ENCODE peak calls at places on chromosomes 3 and 15, in six cellular contexts. M is heart left ventricle, I is transverse colon, Z is right lobe of liver, Q is testis, O is A549. C is an unnamed sample. For H3K4me1, the result is how much of the 10 kb centered on the place peaks cover.

GRCh38 chr3:167406876-167407492 is 26.9 kb upstream of the ZBBX start:
- DNase-seq in M (no peak), I (peak), Z (no peak), Q (peak), O (peak), C (no peak)

GRCh38 chr3:14358426-14359211 is 43.8 kb upstream of the SLC6A6 start:
- DNase-seq in M (peak), I (peak), Z (no peak), Q (peak), O (no peak), C (no peak)

GRCh38 chr3:112083239-112083638 is 3.0 kb upstream of the C3orf52 start:
- DNase-seq in M (no peak), I (no peak), Z (no peak), Q (no peak), O (no peak), C (no peak)

GRCh38 chr15:25863968-25864580 is 947 bp upstream of the ATP10A start:
- DNase-seq in M (no peak), I (no peak), Z (no peak), Q (no peak), O (no peak), C (no peak)

GRCh38 chr3:189897406-189897805 is 223.3 kb downstream of the P3H2 start:
- DNase-seq in M (no peak), I (no peak), Z (no peak), Q (no peak), O (peak), C (no peak)

GRCh38 chr3:39447637-39448483 is 19.6 kb upstream of the MOBP start:
- DNase-seq in M (no peak), I (peak), Z (no peak), Q (peak), O (peak), C (peak)

GRCh38 chr3:187628169-187628568 is 42.0 kb downstream of the SST start:
- DNase-seq in M (no peak), I (no peak), Z (no peak), Q (no peak), O (no peak), C (no peak)

GRCh38 chr3:126439346-126439967 is 36.2 kb downstream of the ZXDC start:
- DNase-seq in M (no peak), I (no peak), Z (no peak), Q (no peak), O (no peak), C (no peak)

GRCh38 chr15:51878446-51879386 is 49.3 kb downstream of the TMOD3 start:
- DNase-seq in M (no peak), I (no peak), Z (no peak), Q (no peak), O (peak), C (no peak)

GRCh38 chr15:68000754-68001153 is 53.4 kb upstream of the PIAS1 start:
- DNase-seq in M (no peak), I (no peak), Z (no peak), Q (no peak), O (no peak), C (no peak)

GRCh38 chr3:162022931-162023330 is 526.3 kb downstream of the OTOL1 start:
- DNase-seq in M (no peak), I (no peak), Z (no peak), Q (no peak), O (no peak), C (no peak)

GRCh38 chr3:66655673-66656072 is 154.9 kb upstream of the LRIG1 start:
- DNase-seq in M (no peak), I (no peak), Z (no peak), Q (no peak), O (no peak), C (no peak)

GRCh38 chr3:24270204-24270671 is 224.4 kb downstream of the THRB start:
- DNase-seq in M (no peak), I (no peak), Z (no peak), Q (no peak), O (no peak), C (peak)

GRCh38 chr15:76058714-76059319 is 968 bp upstream of the TMEM266 start:
- DNase-seq in M (no peak), I (no peak), Z (no peak), Q (peak), O (peak), C (no peak)

GRCh38 chr3:108462899-108463298 is 47.5 kb downstream of the MYH15 start:
- DNase-seq in M (no peak), I (no peak), Z (no peak), Q (no peak), O (no peak), C (no peak)

GRCh38 chr3:186365202-186365974 is 3.4 kb upstream of the DGKG start:
- DNase-seq in M (peak), I (no peak), Z (no peak), Q (no peak), O (no peak), C (no peak)

GRCh38 chr3:49805884-49806701 is 3.0 kb downstream of the INKA1 start:
- DNase-seq in M (peak), I (peak), Z (peak), Q (no peak), O (no peak), C (no peak)

GRCh38 chr3:128950223-128950938 is 43.5 kb downstream of the CFAP92 start:
- DNase-seq in M (no peak), I (no peak), Z (no peak), Q (peak), O (peak), C (no peak)

GRCh38 chr3:96813820-96814580 is 394 bp upstream of the EPHA6 start:
- DNase-seq in M (peak), I (peak), Z (peak), Q (peak), O (peak), C (no peak)

GRCh38 chr3:196192036-196193001 is 18.9 kb downstream of the ZDHHC19 start:
- DNase-seq in M (peak), I (peak), Z (peak), Q (no peak), O (no peak), C (peak)

GRCh38 chr3:57791245-57791644 is 35.1 kb downstream of the SLMAP start:
- DNase-seq in M (no peak), I (no peak), Z (no peak), Q (no peak), O (peak), C (no peak)

GRCh38 chr3:159856496-159857098 is 132.0 kb upstream of the IL12A start:
- DNase-seq in M (no peak), I (no peak), Z (no peak), Q (no peak), O (no peak), C (no peak)

GRCh38 chr3:1118074-1118473 is 25.2 kb downstream of the CNTN6 start:
- DNase-seq in M (no peak), I (no peak), Z (no peak), Q (no peak), O (no peak), C (no peak)

GRCh38 chr15:74389115-74390048 is 21.9 kb upstream of the CYP11A1 start:
- DNase-seq in M (peak), I (no peak), Z (no peak), Q (no peak), O (no peak), C (no peak)

GRCh38 chr15:74386496-74387140 is 19.2 kb upstream of the CYP11A1 start:
- DNase-seq in M (peak), I (no peak), Z (no peak), Q (no peak), O (no peak), C (no peak)

GRCh38 chr15:74385442-74386132 is 18.1 kb upstream of the CYP11A1 start:
- DNase-seq in M (peak), I (no peak), Z (no peak), Q (no peak), O (no peak), C (no peak)

GRCh38 chr15:74387988-74388955 is 20.8 kb upstream of the CYP11A1 start:
- DNase-seq in M (peak), I (no peak), Z (no peak), Q (no peak), O (no peak), C (no peak)

GRCh38 chr15:74387141-74387541 is 19.7 kb upstream of the CYP11A1 start:
- DNase-seq in M (peak), I (no peak), Z (no peak), Q (no peak), O (no peak), C (no peak)
- H3K4me1 ChIP-seq in M (under half), I (under half), Z (under half), Q (under half), O (under half), C (under half)

DNA sequence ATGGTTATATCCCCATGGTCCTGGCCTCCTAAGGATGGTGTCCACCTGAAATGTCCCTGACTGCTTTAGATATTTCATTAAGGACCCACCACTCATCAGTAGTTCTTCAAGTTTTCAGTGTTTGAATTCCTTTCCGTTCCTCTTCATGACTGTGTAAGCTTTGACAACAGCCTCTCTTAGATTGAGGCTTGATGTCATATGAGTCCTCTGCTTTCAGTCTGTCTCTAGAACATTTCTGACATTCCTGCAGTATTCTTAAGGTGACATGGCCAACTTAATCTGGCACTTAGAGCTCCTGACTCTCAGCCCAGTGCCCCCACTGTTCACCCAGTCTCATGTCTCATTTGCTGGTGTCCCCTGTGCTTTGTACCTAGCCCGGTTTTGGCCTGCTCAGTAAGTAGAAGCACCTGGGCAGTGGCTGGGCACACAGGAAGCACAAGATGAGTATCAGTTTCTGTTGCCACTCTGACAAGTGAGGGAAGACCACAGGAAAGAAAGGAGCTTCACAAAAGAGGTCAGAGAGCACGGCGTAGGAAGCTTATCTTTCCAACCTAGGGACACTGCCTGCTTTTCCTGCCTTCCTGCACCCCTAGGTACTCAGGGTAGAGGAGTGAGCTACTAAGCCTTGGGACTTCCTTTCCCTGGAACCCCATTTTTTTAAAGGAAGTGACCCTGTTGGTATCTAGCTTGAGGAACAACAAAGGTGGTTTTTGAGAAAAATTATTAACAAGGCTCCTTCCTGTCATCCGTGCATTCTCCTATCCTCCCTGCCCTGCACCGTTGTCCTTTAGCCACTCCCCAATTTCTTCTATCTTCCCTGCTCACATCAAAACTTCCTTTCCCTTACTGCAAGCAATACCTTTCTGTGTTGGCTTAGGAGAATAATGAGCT is 103.1 kb downstream of the KLHL25 start:
- DNase-seq in M (no peak), I (peak), Z (no peak), Q (no peak), O (no peak), C (no peak)
- TF ChIP-seq POLR2A in M (no peak), I (no peak), Z (no peak), Q (no peak), O (no peak), C (no peak)

GRCh38 chr3:150436161-150436560 is 28.1 kb downstream of the TSC22D2 start:
- DNase-seq in M (no peak), I (no peak), Z (no peak), Q (no peak), O (no peak), C (no peak)
- H3K4me1 ChIP-seq in M (under half), I (under half), Z (under half), Q (under half), O (under half), C (under half)

GRCh38 chr3:136195258-136196063 is 674 bp downstream of the MSL2 start:
- DNase-seq in M (peak), I (peak), Z (peak), Q (peak), O (peak), C (peak)
- TF ChIP-seq POLR2A in M (no peak), I (peak), Z (peak), Q (no peak), O (no peak), C (no peak)